ENCODE peak calls at places on chromosomes 7 and 10, in five cellular contexts. R, L, C, H and Q are unnamed samples.

GRCh38 chr7:95430864-95431263 is 4.0 kb downstream of the PON2 start:
- DNase-seq in L (peak; percentile 89), C (no peak), R (no peak), H (no peak), Q (no peak)

GRCh38 chr10:128242641-128243040 is 116.4 kb upstream of the MKI67 start:
- DNase-seq in H (no peak), R (no peak), C (no peak), L (no peak), Q (no peak)

GRCh38 chr7:54904986-54905385 is 113.8 kb upstream of the EGFR start:
- DNase-seq in L (no peak), H (no peak), R (no peak), C (no peak), Q (no peak)

GRCh38 chr10:27068217-27068891 is 31.9 kb downstream of the ANKRD26 start:
- DNase-seq in H (no peak), C (no peak), L (no peak), R (no peak), Q (no peak)

GRCh38 chr10:132419631-132420468 is 22.9 kb downstream of the PWWP2B start:
- DNase-seq in C (no peak), R (no peak), H (no peak), L (no peak), Q (no peak)

GRCh38 chr10:127997241-127997640 is 90.3 kb downstream of the PTPRE start:
- DNase-seq in H (no peak), C (no peak), R (no peak), L (no peak), Q (no peak)

GRCh38 chr10:100930368-100930767 is 17.6 kb downstream of the SLF2 start:
- DNase-seq in R (no peak), H (no peak), C (no peak), L (no peak), Q (no peak)

GRCh38 chr7:138785587-138786437 is 12.0 kb upstream of the TMEM213 start:
- DNase-seq in C (no peak), L (peak; percentile 4), H (no peak), R (no peak), Q (no peak)

GRCh38 chr7:26649388-26649787 is 215.0 kb downstream of the SKAP2 start:
- DNase-seq in L (no peak), R (no peak), H (no peak), C (no peak), Q (no peak)